ENCODE peak calls at places on chromosomes 7 and 10, in five cellular contexts. H is HCT116; M is SJSA1; C is CD4-positive, alpha-beta T cell; W is CD8-positive, alpha-beta memory T cell. E is an unnamed sample. For H3K27me3, the result is how much of the 10 kb centered on the place peaks cover.

GRCh38 chr10:17616403-17617030 is 657 bp downstream of the HACD1 start:
- DNase-seq in H (peak), M (peak), C (peak), W (no peak), E (peak)

GRCh38 chr10:83983578-83984255 is 155.6 kb upstream of the GHITM start:
- DNase-seq in H (peak), M (no peak), C (no peak), W (no peak), E (peak)

GRCh38 chr10:14407567-14407966 is 76.8 kb upstream of the FRMD4A start:
- DNase-seq in H (no peak), M (no peak), C (no peak), W (no peak), E (no peak)

GRCh38 chr10:78248651-78249464 is 215.2 kb downstream of the RPS24 start:
- DNase-seq in H (no peak), M (peak), C (no peak), W (no peak), E (no peak)

GRCh38 chr7:101630591-101630990 is 1.5 kb upstream of the MYL10 start:
- DNase-seq in H (no peak), M (peak), C (no peak), W (no peak), E (no peak)

GRCh38 chr7:68176974-68177373 is 1180.3 kb downstream of the TYW1 start:
- DNase-seq in H (peak), M (no peak), C (no peak), W (no peak), E (peak)

GRCh38 chr10:110547139-110547761 is 20.2 kb upstream of the SMC3 start:
- DNase-seq in H (peak), M (peak), C (no peak), W (peak), E (no peak)

GRCh38 chr7:139852482-139852845 is 23.4 kb downstream of the TBXAS1 start:
- DNase-seq in H (no peak), M (no peak), C (no peak), W (no peak), E (no peak)

GRCh38 chr7:1965579-1966294 is 267.0 kb downstream of the MAD1L1 start:
- DNase-seq in H (no peak), M (no peak), C (no peak), W (no peak), E (no peak)

GRCh38 chr10:15997313-15997712 is 137.0 kb upstream of the MINDY3 start:
- DNase-seq in H (no peak), M (no peak), C (no peak), W (no peak), E (no peak)

GRCh38 chr7:142359694-142360279 is 101.9 kb upstream of the PRSS58 start:
- DNase-seq in H (no peak), M (no peak), C (no peak), W (no peak), E (no peak)

GRCh38 chr10:1159131-1160061 is 103.2 kb downstream of the WDR37 start:
- DNase-seq in H (no peak), M (no peak), C (no peak), W (no peak), E (no peak)

DNA sequence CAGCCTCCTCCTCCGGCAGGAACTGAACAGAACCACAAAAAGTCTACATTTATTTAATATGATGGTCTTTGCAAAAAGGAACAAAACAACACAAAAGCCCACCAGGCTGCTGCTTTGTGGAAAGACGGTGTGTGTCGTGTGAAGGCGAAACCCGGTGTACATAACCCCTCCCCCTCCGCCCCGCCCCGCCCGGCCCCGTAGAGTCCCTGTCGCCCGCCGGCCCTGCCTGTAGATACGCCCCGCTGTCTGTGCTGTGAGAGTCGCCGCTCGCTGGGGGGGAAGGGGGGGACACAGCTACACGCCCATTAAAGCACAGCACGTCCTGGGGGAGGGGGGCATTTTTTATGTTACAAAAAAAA is 83.3 kb downstream of the PAX2 start:
- DNase-seq in H (no peak), M (no peak), C (no peak), W (no peak), E (peak)
- H3K27me3 ChIP-seq in H (under half), M (half or more), C (half or more), W (half or more), E (under half)

GRCh38 chr10:117796394-117796793 is 250.3 kb downstream of the RAB11FIP2 start:
- DNase-seq in H (no peak), M (no peak), C (no peak), W (no peak), E (peak)

GRCh38 chr10:117804470-117805011 is 242.2 kb downstream of the RAB11FIP2 start:
- DNase-seq in H (no peak), M (no peak), C (no peak), W (no peak), E (no peak)

GRCh38 chr10:117805191-117805590 is 241.6 kb downstream of the RAB11FIP2 start:
- DNase-seq in H (no peak), M (no peak), C (no peak), W (no peak), E (no peak)

GRCh38 chr10:117797286-117797685 is 249.5 kb downstream of the RAB11FIP2 start:
- DNase-seq in H (no peak), M (no peak), C (no peak), W (no peak), E (no peak)

DNA sequence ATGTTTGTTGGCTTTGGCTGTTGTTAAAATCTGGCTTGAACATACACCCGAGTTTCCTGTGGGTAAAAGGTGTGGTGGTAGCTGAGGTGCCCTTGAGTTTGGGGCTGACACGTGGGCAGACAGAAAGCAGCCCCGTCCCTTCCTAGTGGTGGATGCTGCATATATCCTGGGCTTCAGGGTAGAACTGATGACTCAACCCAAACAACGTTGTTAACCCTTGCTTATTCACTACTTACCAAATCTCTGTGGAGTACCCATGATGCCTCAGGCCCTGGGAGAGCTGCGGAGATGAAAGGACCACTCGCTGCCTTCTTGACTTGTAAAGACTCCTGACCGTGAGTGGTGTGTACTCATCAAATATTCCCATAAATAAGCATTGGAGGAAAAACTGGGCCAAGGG is 245.1 kb downstream of the RAB11FIP2 start:
- DNase-seq in H (no peak), M (no peak), C (no peak), W (no peak), E (no peak)
- H3K27me3 ChIP-seq in H (under half), M (under half), C (under half), W (under half), E (under half)

DNA sequence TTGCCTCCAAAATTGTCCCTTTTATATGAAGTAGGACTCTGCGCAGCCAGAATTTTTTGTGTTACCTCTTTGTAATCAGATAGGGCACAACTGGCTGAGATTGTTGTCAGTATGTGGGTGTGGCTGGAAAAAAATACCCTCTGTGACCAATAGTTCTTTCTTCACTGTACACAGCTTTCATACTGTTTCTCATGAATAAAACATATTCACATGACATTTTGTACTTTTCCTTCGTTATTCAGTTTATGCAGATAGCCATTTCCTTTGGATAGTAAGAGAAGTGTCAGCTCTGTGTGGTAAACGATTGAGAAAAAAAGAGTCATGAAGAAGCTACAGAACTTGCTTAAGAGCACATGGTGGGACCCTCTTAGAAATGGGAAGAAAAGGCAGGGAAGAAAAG is 49.6 kb upstream of the WNT8B start:
- DNase-seq in H (no peak), M (no peak), C (no peak), W (no peak), E (no peak)
- H3K27me3 ChIP-seq in H (under half), M (under half), C (under half), W (under half), E (under half)

GRCh38 chr10:49114718-49115014 is 656 bp downstream of the VSTM4 start:
- DNase-seq in H (no peak), M (no peak), C (no peak), W (no peak), E (no peak)
- H3K27me3 ChIP-seq in H (under half), M (under half), C (under half), W (under half), E (under half)

GRCh38 chr10:100311307-100311706 is 18.7 kb downstream of the PKD2L1 start:
- DNase-seq in H (no peak), M (no peak), C (no peak), W (no peak), E (no peak)
- H3K27me3 ChIP-seq in H (under half), M (under half), C (under half), W (under half), E (under half)

E was measured in HAP-1.